ENCODE peak calls at places on chromosomes 4 and X, in five cellular contexts. H is amniotic epithelial cell, A is mucosa of descending colon, E is gastrocnemius medialis, O is memory B cell. C is an unnamed sample.
A peak's percentile ranks its signal among the peaks of the same experiment; 100 is the strongest.

GRCh38 chr4:138666366-138666765 is 349.2 kb upstream of the NOCT start:
- DNase-seq in H (no peak), A (no peak), E (no peak), O (no peak), C (no peak)

GRCh38 chr4:7723625-7724024 is 216.0 kb downstream of the AFAP1 start:
- DNase-seq in H (no peak), A (no peak), E (no peak), O (no peak), C (peak; percentile 16)

GRCh38 chrX:49165901-49166881 is 3.6 kb downstream of the MAGIX start:
- DNase-seq in H (peak; percentile 70), A (peak; percentile 90), E (peak; percentile 45), O (peak; percentile 54), C (peak; percentile 88)

GRCh38 chr4:168183717-168184571 is 91.6 kb downstream of the ANXA10 start:
- DNase-seq in H (peak; percentile 28), A (no peak), E (no peak), O (no peak), C (no peak)

GRCh38 chrX:102697506-102697905 is 14.7 kb upstream of the GPRASP2 start:
- DNase-seq in H (peak; percentile 28), A (no peak), E (no peak), O (no peak), C (no peak)

GRCh38 chr4:56755901-56756300 is 65.6 kb downstream of the SPINK2 start:
- DNase-seq in H (no peak), A (no peak), E (no peak), O (no peak), C (no peak)

GRCh38 chr4:182205293-182205692 is 37.9 kb upstream of the TENM3 start:
- DNase-seq in H (no peak), A (no peak), E (no peak), O (no peak), C (no peak)

GRCh38 chrX:74133156-74133796 is 170.7 kb upstream of the ZCCHC13 start:
- DNase-seq in H (peak; percentile 64), A (no peak), E (no peak), O (peak; percentile 14), C (no peak)

GRCh38 chr4:15754323-15754722 is 23.8 kb upstream of the CD38 start:
- DNase-seq in H (peak; percentile 99), A (no peak), E (no peak), O (no peak), C (no peak)

GRCh38 chr4:182973421-182974340 is 56.5 kb upstream of the DCTD start:
- DNase-seq in H (peak; percentile 5), A (no peak), E (no peak), O (no peak), C (no peak)

GRCh38 chr4:159292137-159292896 is 189.4 kb downstream of the RAPGEF2 start:
- DNase-seq in H (no peak), A (no peak), E (no peak), O (no peak), C (no peak)

GRCh38 chr4:128516568-128516967 is 229.0 kb upstream of the PGRMC2 start:
- DNase-seq in H (no peak), A (no peak), E (no peak), O (no peak), C (no peak)

GRCh38 chr4:56324011-56324610 is 63.2 kb downstream of the AASDH start:
- DNase-seq in H (no peak), A (no peak), E (no peak), O (no peak), C (no peak)

GRCh38 chrX:12910851-12911461 is 4.5 kb downstream of the TLR8 start:
- DNase-seq in H (no peak), A (no peak), E (no peak), O (no peak), C (no peak)